ENCODE peak calls at places on chromosomes 12 and 14, in four cellular contexts. R, K, A and J are unnamed samples.

GRCh38 chr12:121955258-121956040 is 37.1 kb downstream of the CFAP251 start:
- DNase-seq in R (no peak), K (no peak), A (no peak), J (no peak)

GRCh38 chr14:61663312-61663974 is 31.9 kb upstream of the HIF1A start:
- DNase-seq in R (peak; percentile 49), K (no peak), A (no peak), J (peak; percentile 58)

GRCh38 chr12:27965411-27965810 is 7.1 kb downstream of the PTHLH start:
- DNase-seq in R (no peak), K (no peak), A (no peak), J (no peak)

GRCh38 chr12:62438098-62438692 is 28.4 kb upstream of the MON2 start:
- DNase-seq in R (peak; percentile 11), K (no peak), A (peak; percentile 54), J (no peak)

GRCh38 chr14:49303952-49304516 is 282.1 kb downstream of the RPS29 start:
- DNase-seq in R (no peak), K (no peak), A (no peak), J (no peak)

GRCh38 chr12:65501093-65501621 is 222.7 kb downstream of the MSRB3 start:
- DNase-seq in R (no peak), K (no peak), A (no peak), J (no peak)

GRCh38 chr12:63927511-63927910 is 83.0 kb downstream of the SRGAP1 start:
- DNase-seq in R (no peak), K (no peak), A (no peak), J (no peak)

GRCh38 chr14:97077253-97077653 is 280.1 kb downstream of the VRK1 start:
- DNase-seq in R (peak; percentile 30), K (no peak), A (peak; percentile 29), J (no peak)

GRCh38 chr12:105192624-105193225 is 43.2 kb downstream of the APPL2 start:
- DNase-seq in R (no peak), K (no peak), A (no peak), J (no peak)

GRCh38 chr14:73237219-73237785 is at the start of gene PAPLN:
- DNase-seq in R (no peak), K (peak; percentile 76), A (no peak), J (no peak)

GRCh38 chr14:70018713-70019201 is 139.5 kb downstream of the SMOC1 start:
- DNase-seq in R (no peak), K (peak; percentile 60), A (peak; percentile 75), J (no peak)

GRCh38 chr12:52837341-52837741 is 3.2 kb upstream of the KRT79 start:
- DNase-seq in R (no peak), K (no peak), A (no peak), J (no peak)

GRCh38 chr14:99635116-99635515 is 9.8 kb upstream of the HHIPL1 start:
- DNase-seq in R (no peak), K (no peak), A (no peak), J (no peak)

GRCh38 chr12:95848575-95849388 is 10.0 kb upstream of the SNRPF start:
- DNase-seq in R (no peak), K (no peak), A (peak; percentile 55), J (no peak)
- TF ChIP-seq CTCF in R (peak; percentile 5), K (peak; percentile 16), A (no peak), J (no peak)

GRCh38 chr12:78746001-78746400 is 118.6 kb upstream of the SYT1 start:
- DNase-seq in R (no peak), K (no peak), A (no peak), J (no peak)
- H3K4me3 ChIP-seq in R (no peak overlapping the region), K (no peak overlapping the region), A (no peak overlapping the region), J (no peak overlapping the region)

DNA sequence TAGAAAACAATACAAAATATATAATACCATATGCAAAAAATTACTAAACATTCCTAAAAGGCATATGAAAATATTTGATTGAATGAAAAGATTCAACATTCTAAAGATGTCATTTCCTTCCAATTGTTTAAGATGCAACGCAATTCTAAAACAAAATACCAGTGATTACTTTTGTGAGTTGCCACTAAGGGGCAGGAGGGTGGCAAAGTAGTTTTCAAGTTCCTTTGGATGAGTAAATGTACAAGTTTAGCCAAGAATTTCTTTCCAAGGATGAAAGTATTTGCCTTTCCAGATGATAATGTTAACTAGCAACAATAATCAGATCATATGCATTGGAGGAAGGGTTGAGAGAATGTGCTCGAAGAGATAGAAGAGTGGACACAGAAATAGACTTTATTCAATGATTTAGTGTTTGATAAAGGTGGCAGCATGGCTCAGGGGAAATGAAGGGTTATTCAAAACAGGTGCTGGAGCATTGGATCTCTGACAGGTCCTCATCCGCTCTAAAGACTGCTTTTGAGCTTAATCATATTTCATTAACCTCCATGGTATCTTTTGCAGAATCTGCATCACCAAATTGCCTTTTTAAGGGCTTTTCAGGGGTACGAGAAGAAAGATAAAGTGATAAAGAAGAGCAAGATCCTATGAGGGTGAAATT is 678.5 kb upstream of the TBX3 start:
- DNase-seq in R (no peak), K (no peak), A (no peak), J (no peak)
- TF ChIP-seq CTCF in R (no peak), K (no peak), A (no peak), J (no peak)

DNA sequence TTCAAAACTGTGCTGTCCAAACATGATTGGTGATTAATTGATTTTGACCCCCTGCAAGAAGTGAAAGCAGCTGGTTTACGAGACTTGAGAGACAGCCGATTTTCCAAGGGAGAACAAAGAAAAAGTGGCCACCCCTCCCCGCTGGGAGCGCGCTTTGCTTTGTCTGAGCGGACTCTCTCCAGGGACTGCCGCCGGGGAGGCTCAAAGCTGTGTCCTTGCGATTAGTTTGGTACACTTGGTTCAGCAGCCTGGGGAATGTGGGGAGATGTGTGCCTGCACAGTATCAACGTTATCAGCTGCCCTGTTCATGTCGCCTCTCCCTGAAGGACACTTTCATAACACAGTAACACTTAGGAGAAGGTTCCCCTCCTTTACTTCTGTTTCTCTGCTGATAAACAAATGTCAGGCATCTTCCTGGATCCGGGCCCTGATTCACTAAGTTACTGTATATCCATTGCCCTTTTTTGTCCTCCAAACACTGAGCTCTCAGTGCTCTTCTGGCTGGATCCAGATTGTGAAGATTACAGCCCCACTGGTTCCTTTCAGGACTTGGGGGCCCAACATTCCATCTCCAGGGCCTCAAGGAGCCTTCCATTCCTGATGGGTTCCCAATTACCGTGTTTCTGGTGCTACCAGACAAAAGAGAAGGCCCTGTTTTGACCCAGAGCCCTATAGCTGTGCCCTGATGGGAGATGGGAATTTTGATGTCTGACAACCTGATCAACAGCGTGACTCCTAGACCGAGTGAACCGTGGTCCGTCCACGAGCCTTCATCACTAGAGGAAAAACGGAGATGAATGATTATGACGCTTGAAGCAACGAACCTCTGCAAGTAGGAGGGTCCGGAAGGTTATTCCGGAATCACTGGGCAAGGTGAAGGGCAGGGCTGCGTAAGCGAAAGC is 31.7 kb upstream of the TUBA1C start:
- DNase-seq in R (no peak), K (no peak), A (peak; percentile 37), J (no peak)
- H3K4me3 ChIP-seq in R (peak overlapping the region; percentile 4), K (no peak overlapping the region), A (peak overlapping the region; percentile 17), J (peak overlapping the region; percentile 32)

GRCh38 chr12:14810167-14810952 is 3.6 kb downstream of the SMCO3 start:
- DNase-seq in R (no peak), K (no peak), A (no peak), J (no peak)

GRCh38 chr12:14814082-14814481 is at the start of gene SMCO3:
- DNase-seq in R (no peak), K (no peak), A (no peak), J (no peak)

GRCh38 chr12:14811486-14811885 is 2.5 kb downstream of the SMCO3 start:
- DNase-seq in R (no peak), K (no peak), A (no peak), J (no peak)

GRCh38 chr12:14810953-14811483 is 3.0 kb downstream of the SMCO3 start:
- DNase-seq in R (no peak), K (no peak), A (no peak), J (no peak)
- TF ChIP-seq CTCF in R (no peak), K (peak; percentile 27), A (no peak), J (peak; percentile 8)